ENCODE peak calls at places on chromosome X, in nine cellular contexts. V is adrenal gland, I is upper lobe of left lung, K is esophagus squamous epithelium, B is suprapubic skin, R is esophagus muscularis mucosa, D is heart left ventricle, E is A549, G is right lobe of liver. Z is an unnamed sample.
A peak's percentile ranks its signal among the peaks of the same experiment; 100 is the strongest.

GRCh38 chrX:133254666-133255065 is 36.5 kb upstream of the TFDP3 start:
- DNase-seq in V (no peak), I (no peak), K (no peak), B (no peak), R (no peak), D (no peak), E (no peak), G (no peak), Z (no peak)

GRCh38 chrX:91414710-91415109 is 19.9 kb upstream of the PABPC5 start:
- DNase-seq in V (peak; percentile 53), I (no peak), K (no peak), B (no peak), R (no peak), D (no peak), E (no peak), G (no peak), Z (no peak)

GRCh38 chrX:110428144-110428543 is 69.5 kb downstream of the RTL9 start:
- DNase-seq in V (no peak), I (no peak), K (no peak), B (no peak), R (no peak), D (no peak), E (no peak), G (no peak), Z (no peak)

GRCh38 chrX:724256-724655 is 93.7 kb downstream of the SHOX start:
- DNase-seq in V (no peak), I (no peak), K (no peak), B (no peak), R (no peak), D (no peak), E (no peak), G (no peak), Z (no peak)

GRCh38 chrX:149504226-149504914 is 736 bp downstream of the IDS start:
- DNase-seq in V (no peak), I (peak; percentile 49), K (no peak), B (no peak), R (no peak), D (no peak), E (peak; percentile 78), G (peak; percentile 29), Z (no peak)

GRCh38 chrX:44873415-44874270 is 655 bp downstream of the KDM6A start:
- DNase-seq in V (peak; percentile 49), I (peak; percentile 75), K (no peak), B (peak; percentile 80), R (no peak), D (peak; percentile 48), E (peak; percentile 56), G (peak; percentile 60), Z (peak; percentile 38)

GRCh38 chrX:34866636-34867035 is 76.0 kb upstream of the FAM47B start:
- DNase-seq in V (no peak), I (no peak), K (no peak), B (no peak), R (no peak), D (no peak), E (no peak), G (no peak), Z (no peak)

GRCh38 chrX:119753639-119754257 is 4.6 kb upstream of the SOWAHD start:
- DNase-seq in V (peak; percentile 26), I (no peak), K (no peak), B (no peak), R (no peak), D (no peak), E (peak; percentile 59), G (no peak), Z (no peak)

GRCh38 chrX:28848707-28849106 is 261.5 kb downstream of the IL1RAPL1 start:
- DNase-seq in V (no peak), I (no peak), K (no peak), B (no peak), R (no peak), D (no peak), E (no peak), G (no peak), Z (no peak)

GRCh38 chrX:109733658-109734022 is 583 bp upstream of the ACSL4 start:
- DNase-seq in V (peak; percentile 21), I (no peak), K (no peak), B (no peak), R (no peak), D (no peak), E (no peak), G (no peak), Z (no peak)

GRCh38 chrX:22424141-22424915 is 151.6 kb downstream of the CBLL2 start:
- DNase-seq in V (no peak), I (no peak), K (no peak), B (no peak), R (no peak), D (no peak), E (no peak), G (no peak), Z (no peak)

GRCh38 chrX:23008431-23009099 is 8.8 kb downstream of the DDX53 start:
- DNase-seq in V (peak; percentile 1), I (no peak), K (no peak), B (no peak), R (no peak), D (no peak), E (peak; percentile 31), G (no peak), Z (no peak)

GRCh38 chrX:86910602-86911311 is 606.8 kb upstream of the KLHL4 start:
- DNase-seq in V (no peak), I (no peak), K (no peak), B (no peak), R (no peak), D (no peak), E (no peak), G (no peak), Z (no peak)

GRCh38 chrX:23819385-23820234 is 36.6 kb downstream of the SAT1 start:
- DNase-seq in V (no peak), I (no peak), K (no peak), B (no peak), R (no peak), D (no peak), E (no peak), G (no peak), Z (no peak)

GRCh38 chrX:29852767-29853166 is 362.6 kb upstream of the MAGEB2 start:
- DNase-seq in V (no peak), I (no peak), K (no peak), B (no peak), R (no peak), D (no peak), E (no peak), G (no peak), Z (no peak)

GRCh38 chrX:132737743-132738142 is 220.7 kb downstream of the HS6ST2 start:
- DNase-seq in V (peak; percentile 19), I (peak; percentile 45), K (no peak), B (no peak), R (no peak), D (no peak), E (no peak), G (no peak), Z (no peak)

GRCh38 chrX:47539860-47540259 is 21.1 kb upstream of the ARAF start:
- DNase-seq in V (no peak), I (no peak), K (no peak), B (no peak), R (no peak), D (no peak), E (no peak), G (no peak), Z (no peak)

GRCh38 chrX:39453847-39454645 is 643.7 kb downstream of the BCOR start:
- DNase-seq in V (no peak), I (no peak), K (no peak), B (no peak), R (no peak), D (peak; percentile 20), E (no peak), G (no peak), Z (no peak)

GRCh38 chrX:41333744-41333993 is 293 bp upstream of the DDX3X start:
- DNase-seq in V (peak; percentile 75), I (peak; percentile 71), K (no peak), B (peak; percentile 88), R (no peak), D (no peak), E (peak; percentile 94), G (no peak), Z (peak; percentile 44)

GRCh38 chrX:17616936-17617335 is 120.4 kb upstream of the SCML1 start:
- DNase-seq in V (no peak), I (no peak), K (no peak), B (no peak), R (no peak), D (no peak), E (no peak), G (no peak), Z (no peak)

GRCh38 chrX:154541896-154542722 is 4.5 kb downstream of the G6PD start:
- DNase-seq in V (peak; percentile 94), I (peak; percentile 81), K (no peak), B (peak; percentile 88), R (no peak), D (peak; percentile 67), E (peak; percentile 98), G (peak; percentile 82), Z (peak; percentile 64)

GRCh38 chrX:130594453-130594916 is 192.7 kb downstream of the RBMX2 start:
- DNase-seq in V (no peak), I (no peak), K (no peak), B (no peak), R (no peak), D (no peak), E (no peak), G (no peak), Z (no peak)

DNA sequence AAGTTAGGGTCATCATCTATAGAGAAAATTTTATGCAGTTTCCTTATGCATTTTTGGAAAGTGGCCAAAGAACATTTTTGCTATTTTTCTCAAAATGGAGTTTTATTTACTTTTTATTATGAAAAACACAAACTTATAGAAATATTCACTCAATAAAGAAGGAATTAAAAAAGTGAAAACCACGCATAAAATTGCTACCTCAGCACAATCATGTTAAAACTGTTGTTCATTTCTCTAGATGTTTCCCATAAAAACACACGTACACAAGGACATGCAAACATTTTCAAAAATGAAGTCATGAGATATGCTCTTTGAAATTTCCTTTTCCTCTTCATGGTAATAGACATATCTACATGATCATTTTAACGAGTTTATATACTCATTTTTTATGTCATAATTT is 536.8 kb upstream of the MAGEB18 start:
- DNase-seq in V (no peak), I (no peak), K (no peak), B (no peak), R (no peak), D (no peak), E (no peak), G (no peak), Z (no peak)
- H3K4me3 ChIP-seq in V (no peak overlapping the region), I (no peak overlapping the region), K (no peak overlapping the region), B (no peak overlapping the region), R (no peak overlapping the region), D (no peak overlapping the region), E (no peak overlapping the region), G (no peak overlapping the region), Z (no peak overlapping the region)

GRCh38 chrX:150913511-150913910 is 15.0 kb upstream of the CD99L2 start:
- DNase-seq in V (no peak), I (no peak), K (no peak), B (no peak), R (no peak), D (no peak), E (no peak), G (no peak), Z (no peak)
- H3K4me1 ChIP-seq in V (no peaks in the 10 kb centered on the region), I (no peaks in the 10 kb centered on the region), K (no peaks in the 10 kb centered on the region), B (no peaks in the 10 kb centered on the region), R (no peaks in the 10 kb centered on the region), D (no peaks in the 10 kb centered on the region), E (no peaks in the 10 kb centered on the region), G (no peaks in the 10 kb centered on the region), Z (no peaks in the 10 kb centered on the region)

GRCh38 chrX:100643943-100644587 is at the start of gene SRPX2:
- DNase-seq in V (peak; percentile 75), I (peak; percentile 53), K (no peak), B (no peak), R (no peak), D (peak; percentile 26), E (peak; percentile 80), G (no peak), Z (peak; percentile 42)
- TF ChIP-seq POLR2A in V (peak; percentile 43), I (peak; percentile 42), K (peak; percentile 50), B (no peak), R (no peak), D (no peak), E (no peak), G (peak; percentile 32), Z (peak; percentile 14)

GRCh38 chrX:124737771-124738170 is 391.4 kb downstream of the SH2D1A start:
- DNase-seq in V (no peak), I (no peak), K (no peak), B (no peak), R (no peak), D (no peak), E (no peak), G (no peak), Z (no peak)
- H3K4me3 ChIP-seq in V (no peak overlapping the region), I (no peak overlapping the region), K (no peak overlapping the region), B (no peak overlapping the region), R (no peak overlapping the region), D (no peak overlapping the region), E (no peak overlapping the region), G (no peak overlapping the region), Z (no peak overlapping the region)

Z was measured in gastrocnemius medialis.